ENCODE peak calls at places on chromosomes 7 and 10, in four cellular contexts. One of them, this sample, is unnamed.

GRCh38 chr7:100604976-100605911 is 3.1 kb downstream of the PCOLCE start:
- DNase-seq in NCI-H460: no peak
- DNase-seq in mammary epithelial cell: no peak
- DNase-seq in Calu3: peak; percentile 37
- DNase-seq in this sample: peak; percentile 51

GRCh38 chr7:149285581-149285975 is 23.6 kb downstream of the ZNF783 start:
- DNase-seq in NCI-H460: no peak
- DNase-seq in mammary epithelial cell: no peak
- DNase-seq in Calu3: no peak
- DNase-seq in this sample: peak; percentile 30

GRCh38 chr10:115056186-115056585 is 37.0 kb upstream of the ATRNL1 start:
- DNase-seq in NCI-H460: no peak
- DNase-seq in mammary epithelial cell: no peak
- DNase-seq in Calu3: no peak
- DNase-seq in this sample: no peak

GRCh38 chr7:120941064-120941463 is 9.5 kb upstream of the ING3 start:
- DNase-seq in NCI-H460: peak; percentile 16
- DNase-seq in mammary epithelial cell: no peak
- DNase-seq in Calu3: no peak
- DNase-seq in this sample: peak; percentile 14

GRCh38 chr10:80136134-80136571 is 3.6 kb downstream of the PLAC9 start:
- DNase-seq in NCI-H460: no peak
- DNase-seq in mammary epithelial cell: no peak
- DNase-seq in Calu3: no peak
- DNase-seq in this sample: no peak

GRCh38 chr7:30396379-30396778 is 82.2 kb downstream of the NOD1 start:
- DNase-seq in NCI-H460: no peak
- DNase-seq in mammary epithelial cell: no peak
- DNase-seq in Calu3: no peak
- DNase-seq in this sample: peak; percentile 15

GRCh38 chr7:119720541-119720940 is 552.4 kb upstream of the KCND2 start:
- DNase-seq in NCI-H460: peak; percentile 61
- DNase-seq in mammary epithelial cell: peak; percentile 68
- DNase-seq in Calu3: no peak
- DNase-seq in this sample: peak; percentile 86

GRCh38 chr7:100867796-100868485 is 754 bp downstream of the TRIP6 start:
- DNase-seq in NCI-H460: no peak
- DNase-seq in mammary epithelial cell: peak; percentile 27
- DNase-seq in Calu3: no peak
- DNase-seq in this sample: no peak

GRCh38 chr7:66331883-66332282 is 126.7 kb downstream of the TPST1 start:
- DNase-seq in NCI-H460: no peak
- DNase-seq in mammary epithelial cell: no peak
- DNase-seq in Calu3: no peak
- DNase-seq in this sample: no peak